ENCODE peak calls at places on chromosome 13, in six cellular contexts. L is nephron progenitor cell, A is omental fat pad, H is epithelial cell of esophagus, N is lower leg skin, I is uterus. Z is an unnamed sample.

GRCh38 chr13:72495681-72496080 is 231.7 kb downstream of the MZT1 start:
- DNase-seq in N (no peak), L (no peak), I (no peak), H (no peak), A (no peak), Z (no peak)

GRCh38 chr13:97127842-97128241 is 94.3 kb upstream of the MBNL2 start:
- DNase-seq in I (no peak), N (no peak), H (no peak), A (no peak), L (no peak), Z (no peak)

GRCh38 chr13:100176781-100177389 is 88.0 kb downstream of the PCCA start:
- DNase-seq in N (no peak), A (no peak), I (no peak), H (peak; percentile 60), L (no peak), Z (no peak)

GRCh38 chr13:24097064-24097463 is 63.5 kb upstream of the SPATA13 start:
- DNase-seq in I (no peak), A (no peak), L (no peak), N (no peak), H (peak; percentile 57), Z (no peak)

GRCh38 chr13:100156786-100157185 is 67.9 kb downstream of the PCCA start:
- DNase-seq in L (no peak), H (peak; percentile 72), I (no peak), A (no peak), N (no peak), Z (no peak)

GRCh38 chr13:46321494-46322225 is 65.4 kb downstream of the RUBCNL start:
- DNase-seq in A (no peak), L (peak; percentile 64), H (peak; percentile 60), N (peak; percentile 45), I (peak; percentile 27), Z (peak; percentile 66)

GRCh38 chr13:106302843-106303242 is 232.6 kb downstream of the EFNB2 start:
- DNase-seq in H (no peak), N (no peak), L (no peak), I (no peak), A (no peak), Z (no peak)

GRCh38 chr13:80144493-80144892 is 196.4 kb downstream of the SPRY2 start:
- DNase-seq in A (no peak), I (no peak), L (no peak), N (no peak), H (no peak), Z (no peak)

GRCh38 chr13:77002590-77003190 is 10.8 kb downstream of the CLN5 start:
- DNase-seq in H (peak; percentile 50), N (no peak), L (no peak), A (no peak), I (no peak), Z (no peak)

GRCh38 chr13:82597737-82598136 is 1284.5 kb downstream of the SLITRK1 start:
- DNase-seq in I (no peak), H (no peak), N (no peak), A (no peak), L (no peak), Z (no peak)

GRCh38 chr13:43783820-43784219 is 3.0 kb downstream of the ENOX1 start:
- DNase-seq in N (no peak), I (no peak), L (no peak), H (peak; percentile 57), A (no peak), Z (no peak)

GRCh38 chr13:93847162-93847561 is 620.6 kb downstream of the GPC6 start:
- DNase-seq in L (no peak), A (no peak), I (no peak), N (no peak), H (peak; percentile 89), Z (no peak)

GRCh38 chr13:63408227-63409202 is 1992.9 kb upstream of the PCDH20 start:
- DNase-seq in N (no peak), A (no peak), L (no peak), H (no peak), I (no peak), Z (no peak)

DNA sequence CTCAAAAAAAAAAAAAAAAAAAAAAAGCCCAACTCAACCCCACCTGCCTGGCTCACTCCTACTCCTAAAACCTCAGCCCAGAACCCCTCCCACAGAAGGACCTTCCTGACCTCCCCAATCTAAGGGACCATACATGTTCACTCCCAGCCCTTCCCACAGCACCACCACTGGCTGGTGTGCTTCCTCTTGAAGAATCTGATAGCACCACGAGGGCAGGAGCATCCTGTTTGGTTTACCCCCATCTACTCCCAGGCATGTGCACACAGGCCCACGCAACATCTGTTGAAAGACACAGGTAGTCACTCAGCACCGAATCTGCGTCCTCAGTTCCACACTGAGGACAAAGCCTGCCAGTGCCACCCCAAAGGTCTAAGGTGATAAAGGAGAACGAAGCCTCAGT is 8.2 kb downstream of the LATS2 start:
- DNase-seq in A (no peak), L (no peak), H (peak; percentile 78), N (no peak), I (no peak), Z (no peak)
- TF ChIP-seq CTCF in A (no peak), L (no peak), H (peak; percentile 3), N (no peak), I (no peak), Z (no peak)

GRCh38 chr13:50580684-50581305 is 262.7 kb downstream of the DLEU7 start:
- DNase-seq in H (peak; percentile 21), A (no peak), L (no peak), N (no peak), I (no peak), Z (no peak)
- TF ChIP-seq CTCF in H (peak; percentile 21), A (no peak), L (no peak), N (no peak), I (no peak), Z (no peak)

GRCh38 chr13:113898391-113898790 is 34.5 kb upstream of the GAS6 start:
- DNase-seq in N (peak; percentile 4), L (no peak), A (no peak), H (no peak), I (peak; percentile 8), Z (no peak)

GRCh38 chr13:113900646-113901045 is 36.8 kb upstream of the GAS6 start:
- DNase-seq in L (no peak), A (no peak), N (peak; percentile 8), H (no peak), I (peak; percentile 9), Z (no peak)

GRCh38 chr13:113897161-113897560 is 33.3 kb upstream of the GAS6 start:
- DNase-seq in L (no peak), H (peak; percentile 90), A (peak; percentile 18), N (peak; percentile 6), I (peak; percentile 7), Z (no peak)

GRCh38 chr13:113895436-113895835 is 31.6 kb upstream of the GAS6 start:
- DNase-seq in L (no peak), H (no peak), N (no peak), A (no peak), I (no peak), Z (no peak)

GRCh38 chr13:113897966-113898365 is 34.1 kb upstream of the GAS6 start:
- DNase-seq in A (no peak), H (no peak), L (no peak), I (no peak), N (no peak), Z (no peak)
- TF ChIP-seq CTCF in A (no peak), H (no peak), L (no peak), I (no peak), N (no peak), Z (no peak)

DNA sequence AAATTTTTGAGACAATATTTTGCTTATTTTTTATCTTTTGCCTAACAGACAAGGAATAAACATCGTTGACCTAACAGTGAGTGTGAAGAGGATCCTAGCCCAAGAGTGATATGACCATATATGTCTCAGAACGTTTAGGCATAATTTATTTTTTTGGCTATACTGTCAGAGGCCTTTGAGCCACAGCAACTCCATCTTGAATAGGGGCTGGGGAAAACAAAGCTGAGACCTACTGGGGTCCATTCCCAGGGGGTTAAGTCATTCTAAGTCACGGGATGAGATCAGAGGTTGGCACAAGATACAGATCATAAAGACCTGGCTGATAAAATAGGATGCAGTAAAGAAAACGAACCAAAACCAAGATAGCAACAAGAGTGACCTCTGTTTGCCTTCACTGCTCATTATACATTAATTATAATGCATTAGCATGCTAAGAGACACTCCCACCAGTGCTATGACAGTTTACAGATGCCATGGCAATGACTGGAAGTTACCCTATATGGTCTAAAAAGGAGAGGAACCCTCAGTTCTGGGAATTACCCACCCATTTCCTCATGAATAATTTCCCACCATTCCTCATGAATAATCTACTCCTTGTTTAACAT is 510.8 kb upstream of the PCDH9 start:
- DNase-seq in H (no peak), N (no peak), A (no peak), I (no peak), L (no peak), Z (no peak)
- TF ChIP-seq CTCF in H (no peak), N (no peak), A (no peak), I (no peak), L (no peak), Z (no peak)

GRCh38 chr13:50910483-50910805 is 853 bp downstream of the RNASEH2B start:
- DNase-seq in H (peak; percentile 20), L (peak; percentile 44), I (peak; percentile 49), N (no peak), A (no peak), Z (no peak)
- TF ChIP-seq CTCF in H (no peak), L (no peak), I (no peak), N (no peak), A (no peak), Z (no peak)

GRCh38 chr13:51221674-51222509 is at the start of gene FAM124A:
- DNase-seq in L (peak; percentile 80), N (no peak), I (peak; percentile 62), A (no peak), H (peak; percentile 41), Z (peak; percentile 13)
- TF ChIP-seq CTCF in L (no peak), N (no peak), I (peak; percentile 86), A (no peak), H (no peak), Z (no peak)

GRCh38 chr13:90122531-90122930 is 1225.0 kb upstream of the MIR17HG start:
- DNase-seq in L (no peak), H (no peak), I (no peak), N (no peak), A (no peak), Z (no peak)
- TF ChIP-seq CTCF in L (no peak), H (no peak), I (no peak), N (no peak), A (no peak), Z (no peak)

Z was measured in CD4-positive, alpha-beta T cell.